ENCODE peak calls at places on chromosome 16, in ten cellular contexts. Y is tibial nerve, X is spleen, T is heart left ventricle, U is transverse colon, C is PC-3, G is astrocyte, P is mucosa of descending colon, Q is Caco-2, A is stomach. Z is an unnamed sample.

GRCh38 chr16:70573451-70574121 is 50.0 kb downstream of the SF3B3 start:
- DNase-seq in G (peak; percentile 93), A (no peak), Y (peak; percentile 39), T (peak; percentile 58), P (no peak), C (peak; percentile 41), Q (no peak), U (no peak), X (no peak), Z (no peak)

GRCh38 chr16:87956169-87956770 is 5.0 kb downstream of the BANP start:
- DNase-seq in G (peak; percentile 65), Y (no peak), T (peak; percentile 66), C (no peak), X (peak; percentile 88), Q (no peak), P (peak; percentile 58), A (no peak), U (peak; percentile 53), Z (no peak)

GRCh38 chr16:59697746-59698145 is 963.6 kb upstream of the GOT2 start:
- DNase-seq in C (no peak), T (no peak), G (peak; percentile 66), P (no peak), Y (no peak), X (no peak), Q (no peak), A (no peak), U (no peak), Z (no peak)

GRCh38 chr16:19767497-19767896 is 49.4 kb downstream of the IQCK start:
- DNase-seq in U (no peak), C (no peak), X (no peak), T (no peak), A (no peak), G (no peak), P (no peak), Q (no peak), Y (no peak), Z (no peak)

GRCh38 chr16:4846503-4846900 is 586 bp downstream of the GLYR1 start:
- DNase-seq in Y (peak; percentile 18), Q (peak; percentile 52), T (peak; percentile 73), U (peak; percentile 71), P (peak; percentile 79), C (peak; percentile 18), X (peak; percentile 92), A (peak; percentile 66), G (peak; percentile 60), Z (peak; percentile 54)

GRCh38 chr16:25151996-25152395 is 40.5 kb downstream of the LCMT1 start:
- DNase-seq in X (no peak), Y (no peak), U (no peak), C (peak; percentile 64), T (no peak), Q (peak; percentile 42), A (no peak), G (peak; percentile 94), P (no peak), Z (no peak)

GRCh38 chr16:30773826-30774225 is 11.7 kb downstream of the RNF40 start:
- DNase-seq in X (no peak), G (no peak), U (no peak), A (no peak), C (no peak), T (no peak), Y (no peak), Q (no peak), P (no peak), Z (no peak)

GRCh38 chr16:84198401-84198800 is 7.4 kb downstream of the ADAD2 start:
- DNase-seq in U (no peak), C (peak; percentile 30), A (no peak), T (no peak), X (no peak), Q (no peak), P (no peak), G (peak; percentile 67), Y (peak; percentile 54), Z (no peak)

GRCh38 chr16:10314811-10315210 is 71.0 kb upstream of the ATF7IP2 start:
- DNase-seq in A (no peak), T (no peak), C (peak; percentile 36), G (peak; percentile 37), P (no peak), Y (no peak), X (no peak), U (no peak), Q (no peak), Z (no peak)

GRCh38 chr16:11781773-11782172 is 15.3 kb downstream of the ZC3H7A start:
- DNase-seq in A (no peak), G (peak; percentile 24), P (no peak), Q (no peak), T (no peak), U (no peak), C (no peak), X (no peak), Y (no peak), Z (no peak)

GRCh38 chr16:11587643-11588247 is 1.0 kb upstream of the LITAF start:
- DNase-seq in U (no peak), X (peak; percentile 74), Q (no peak), Y (no peak), G (no peak), C (no peak), T (no peak), A (no peak), P (no peak), Z (no peak)

GRCh38 chr16:58563235-58563634 is 47.9 kb downstream of the SETD6 start:
- DNase-seq in Y (no peak), A (no peak), C (peak; percentile 74), P (no peak), T (no peak), U (no peak), Q (no peak), G (peak; percentile 74), X (no peak), Z (no peak)

GRCh38 chr16:53219795-53220194 is 165.0 kb downstream of the CHD9 start:
- DNase-seq in P (no peak), C (peak; percentile 66), Q (no peak), T (no peak), Y (no peak), A (no peak), X (no peak), U (no peak), G (peak; percentile 19), Z (no peak)

GRCh38 chr16:49548571-49548970 is 175.0 kb downstream of the C16orf78 start:
- DNase-seq in X (peak; percentile 51), A (no peak), G (no peak), Y (no peak), Q (no peak), T (no peak), C (no peak), P (no peak), U (no peak), Z (no peak)

GRCh38 chr16:819336-819735 is 18.8 kb upstream of the GNG13 start:
- DNase-seq in G (no peak), Q (no peak), P (no peak), U (no peak), T (no peak), A (no peak), Y (no peak), C (no peak), X (no peak), Z (no peak)
- H3K4me1 ChIP-seq in G (peaks cover 5% of the 10 kb centered on the region), Q (peaks cover 3% of the 10 kb centered on the region), P (no peaks in the 10 kb centered on the region), U (no peaks in the 10 kb centered on the region), T (no peaks in the 10 kb centered on the region), A (peaks cover 9% of the 10 kb centered on the region), Y (no peaks in the 10 kb centered on the region), C (no peaks in the 10 kb centered on the region), X (no peaks in the 10 kb centered on the region), Z (no peaks in the 10 kb centered on the region)

GRCh38 chr16:69176033-69176780 is 10.8 kb upstream of the SNTB2 start:
- DNase-seq in P (no peak), G (peak; percentile 85), Y (no peak), A (no peak), U (no peak), T (no peak), C (no peak), Q (no peak), X (no peak), Z (no peak)
- TF ChIP-seq CTCF in P (no peak), G (no peak), Y (no peak), A (no peak), U (no peak), T (no peak), C (no peak), Q (no peak), X (no peak), Z (no peak)

DNA sequence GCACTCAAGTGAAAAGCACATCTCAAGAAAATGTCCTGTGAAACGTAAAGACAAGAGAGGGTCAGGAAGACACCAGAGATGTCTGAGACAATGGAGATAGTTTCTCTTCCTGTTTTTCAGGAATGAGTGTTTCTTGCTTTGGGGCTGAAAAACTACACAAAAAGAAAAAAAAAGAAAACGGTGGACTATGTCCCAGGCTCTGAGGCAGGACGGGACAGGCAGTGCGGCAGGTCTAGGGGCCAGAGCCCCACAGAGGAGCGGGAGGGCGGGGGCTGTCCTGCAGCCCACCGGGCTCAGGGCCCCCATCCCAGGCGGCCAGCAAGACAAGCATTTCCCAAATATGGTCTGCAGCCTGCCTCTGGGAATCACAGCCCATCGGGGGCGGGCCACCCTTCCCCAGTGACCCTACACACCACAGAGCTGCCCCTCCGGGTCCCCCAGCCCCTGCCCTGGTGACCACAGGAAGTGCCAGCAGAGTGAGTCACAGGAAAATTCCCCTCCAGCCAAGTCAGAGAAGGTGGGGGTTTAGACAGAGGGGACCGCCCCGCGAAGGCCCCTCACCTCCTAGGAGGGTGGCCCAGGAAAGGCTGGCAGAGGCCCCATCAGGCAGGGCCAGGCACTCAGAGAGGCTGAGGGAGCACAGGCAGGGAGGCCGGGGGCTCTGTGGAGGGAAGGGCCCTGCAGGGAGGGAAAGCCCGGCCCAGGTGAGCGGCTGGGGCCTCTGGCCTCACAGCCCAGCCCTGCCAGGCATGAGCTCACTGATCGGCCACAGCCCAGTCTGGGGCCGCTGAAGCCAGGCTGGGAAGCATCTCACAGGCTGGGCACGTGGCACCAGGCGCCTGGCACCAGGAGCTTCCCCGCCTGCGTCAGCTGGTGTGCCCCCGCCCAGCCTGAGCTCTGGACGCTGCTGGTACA is 6.3 kb downstream of the BCAR1 start:
- DNase-seq in T (peak; percentile 96), Y (no peak), Q (peak; percentile 92), X (no peak), A (peak; percentile 94), U (peak; percentile 74), P (peak; percentile 55), C (peak; percentile 94), G (peak; percentile 97), Z (peak; percentile 90)
- H3K4me1 ChIP-seq in T (peaks cover 92% of the 10 kb centered on the region), Y (peaks cover 54% of the 10 kb centered on the region), Q (peaks cover 59% of the 10 kb centered on the region), X (peaks cover 28% of the 10 kb centered on the region), A (peaks cover 88% of the 10 kb centered on the region), U (peaks cover 66% of the 10 kb centered on the region), P (peaks cover 48% of the 10 kb centered on the region), C (peaks cover 63% of the 10 kb centered on the region), G (peaks cover 69% of the 10 kb centered on the region), Z (peaks cover 49% of the 10 kb centered on the region)

DNA sequence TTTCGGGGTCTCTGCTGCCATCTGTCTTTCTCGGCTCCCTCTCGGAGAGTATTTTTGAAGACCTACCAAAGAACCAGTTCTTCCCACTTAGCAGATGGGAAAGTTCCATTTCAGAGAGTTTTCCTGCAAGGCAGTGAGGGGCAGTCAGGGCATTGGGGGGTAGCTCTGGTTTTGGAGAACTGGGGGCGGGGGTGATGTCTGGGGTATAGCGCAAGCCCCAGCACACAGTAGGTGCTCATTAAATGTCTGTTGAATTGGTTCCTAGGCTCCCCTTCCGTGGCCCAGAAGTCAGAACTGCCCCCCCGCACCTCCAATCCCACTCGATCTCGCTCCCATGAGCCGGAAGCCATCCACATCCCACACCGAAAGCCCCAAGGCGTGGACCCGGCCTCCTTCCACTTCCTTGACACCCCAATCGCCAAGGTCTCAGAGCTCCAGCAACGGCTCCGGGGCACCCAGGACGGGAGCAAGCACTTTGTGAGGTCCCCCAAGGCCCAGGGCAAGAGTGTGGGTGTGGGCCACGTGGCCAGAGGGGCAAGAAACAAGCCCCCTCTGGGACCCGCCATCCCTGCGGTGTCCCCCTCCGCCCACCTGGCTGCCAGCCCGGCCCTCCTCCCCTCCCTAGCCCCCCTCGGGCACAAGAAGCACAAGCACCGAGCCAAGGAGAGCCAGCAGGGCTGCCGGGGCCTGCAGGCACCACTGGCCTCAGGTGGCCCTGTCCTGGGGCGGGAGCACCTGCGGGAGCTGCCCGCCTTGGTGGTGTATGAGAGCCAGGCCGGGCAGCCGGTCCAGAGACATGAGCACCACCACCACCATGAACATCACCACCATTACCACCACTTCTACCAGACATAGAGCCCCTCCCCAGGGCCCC is 47.9 kb downstream of the SNX20 start:
- DNase-seq in Q (no peak), X (no peak), C (no peak), Y (no peak), T (no peak), P (no peak), G (no peak), A (no peak), U (no peak), Z (no peak)
- TF ChIP-seq CTCF in Q (no peak), X (no peak), C (no peak), Y (no peak), T (no peak), P (no peak), G (no peak), A (no peak), U (no peak), Z (no peak)

Z was measured in pancreas.